ENCODE peak calls at places on chromosomes 13 and 19, in seven cellular contexts. M, Y, P, D, X, H and Q are unnamed samples.

GRCh38 chr19:768424-768823 is 17.5 kb downstream of the MISP start:
- DNase-seq in M (no peak), Y (no peak), P (no peak), D (no peak), X (no peak), H (no peak), Q (no peak)

GRCh38 chr19:47228168-47228936 is 2.6 kb downstream of the BBC3 start:
- DNase-seq in M (no peak), Y (peak; percentile 75), P (peak; percentile 52), D (no peak), X (peak; percentile 55), H (peak; percentile 78), Q (peak; percentile 86)

GRCh38 chr13:83940742-83941141 is 58.5 kb upstream of the SLITRK1 start:
- DNase-seq in M (no peak), Y (no peak), P (no peak), D (no peak), X (no peak), H (no peak), Q (no peak)

GRCh38 chr13:31588331-31588730 is 151.0 kb upstream of the RXFP2 start:
- DNase-seq in M (no peak), Y (no peak), P (no peak), D (no peak), X (no peak), H (no peak), Q (no peak)

GRCh38 chr13:112072531-112073244 is 5.7 kb downstream of the SOX1 start:
- DNase-seq in M (no peak), Y (no peak), P (no peak), D (no peak), X (no peak), H (no peak), Q (no peak)

GRCh38 chr13:34076943-34077703 is 259.2 kb downstream of the RFC3 start:
- DNase-seq in M (no peak), Y (no peak), P (no peak), D (no peak), X (no peak), H (no peak), Q (no peak)

GRCh38 chr19:33348301-33349010 is 25.1 kb upstream of the CEBPG start:
- DNase-seq in M (no peak), Y (no peak), P (no peak), D (no peak), X (no peak), H (no peak), Q (peak; percentile 26)

GRCh38 chr13:27583645-27584044 is 36.7 kb downstream of the LNX2 start:
- DNase-seq in M (no peak), Y (no peak), P (no peak), D (no peak), X (no peak), H (no peak), Q (no peak)

GRCh38 chr13:99931462-99931861 is 40.1 kb downstream of the ZIC5 start:
- DNase-seq in M (no peak), Y (no peak), P (no peak), D (no peak), X (no peak), H (no peak), Q (no peak)

GRCh38 chr19:55283548-55284393 is at the start of gene BRSK1:
- DNase-seq in M (no peak), Y (peak; percentile 53), P (peak; percentile 60), D (no peak), X (peak; percentile 73), H (peak; percentile 83), Q (peak; percentile 85)

GRCh38 chr13:77262198-77262597 is 64.7 kb downstream of the MYCBP2 start:
- DNase-seq in M (no peak), Y (no peak), P (no peak), D (no peak), X (no peak), H (no peak), Q (no peak)

GRCh38 chr19:10789876-10790275 is 46.1 kb downstream of the TMED1 start:
- DNase-seq in M (no peak), Y (no peak), P (no peak), D (no peak), X (no peak), H (no peak), Q (no peak)
- H3K27ac ChIP-seq in M (no peak overlapping the region), Y (no peak overlapping the region), P (no peak overlapping the region), D (no peak overlapping the region), X (no peak overlapping the region), H (no peak overlapping the region), Q (no peak overlapping the region)

GRCh38 chr19:58262922-58263296 is 15.8 kb upstream of the ZNF8 start:
- DNase-seq in M (no peak), Y (no peak), P (no peak), D (no peak), X (no peak), H (no peak), Q (no peak)
- H3K36me3 ChIP-seq in M (peaks cover 18% of the 10 kb centered on the region), Y (peaks cover 43% of the 10 kb centered on the region), P (peaks cover 100% of the 10 kb centered on the region), D (peaks cover 100% of the 10 kb centered on the region), X (peaks cover 98% of the 10 kb centered on the region), H (peaks cover 80% of the 10 kb centered on the region), Q (no peaks in the 10 kb centered on the region)

DNA sequence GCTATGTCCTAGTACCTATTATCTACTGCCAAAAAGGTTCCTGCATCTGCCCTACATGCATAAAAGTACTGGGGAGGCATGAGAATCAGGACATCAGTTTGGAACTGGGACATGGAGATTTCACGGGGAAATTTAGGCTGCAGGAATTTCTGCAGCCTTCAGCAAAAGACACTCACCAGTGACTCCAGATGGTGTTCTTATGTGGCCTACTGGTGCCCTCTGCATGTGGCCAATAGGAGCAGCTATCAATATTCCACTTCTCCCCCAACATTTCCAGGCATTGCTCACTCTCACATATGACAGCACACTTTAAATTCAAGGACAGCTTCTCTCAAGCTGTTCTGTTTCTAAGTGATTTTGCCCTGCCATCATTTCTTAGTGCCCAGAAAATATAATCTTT is 570.5 kb upstream of the ARGLU1 start:
- DNase-seq in M (no peak), Y (no peak), P (no peak), D (no peak), X (no peak), H (no peak), Q (no peak)
- TF ChIP-seq CTCF in M (no peak), Y (no peak), P (no peak), D (no peak), X (no peak), H (no peak), Q (no peak)

DNA sequence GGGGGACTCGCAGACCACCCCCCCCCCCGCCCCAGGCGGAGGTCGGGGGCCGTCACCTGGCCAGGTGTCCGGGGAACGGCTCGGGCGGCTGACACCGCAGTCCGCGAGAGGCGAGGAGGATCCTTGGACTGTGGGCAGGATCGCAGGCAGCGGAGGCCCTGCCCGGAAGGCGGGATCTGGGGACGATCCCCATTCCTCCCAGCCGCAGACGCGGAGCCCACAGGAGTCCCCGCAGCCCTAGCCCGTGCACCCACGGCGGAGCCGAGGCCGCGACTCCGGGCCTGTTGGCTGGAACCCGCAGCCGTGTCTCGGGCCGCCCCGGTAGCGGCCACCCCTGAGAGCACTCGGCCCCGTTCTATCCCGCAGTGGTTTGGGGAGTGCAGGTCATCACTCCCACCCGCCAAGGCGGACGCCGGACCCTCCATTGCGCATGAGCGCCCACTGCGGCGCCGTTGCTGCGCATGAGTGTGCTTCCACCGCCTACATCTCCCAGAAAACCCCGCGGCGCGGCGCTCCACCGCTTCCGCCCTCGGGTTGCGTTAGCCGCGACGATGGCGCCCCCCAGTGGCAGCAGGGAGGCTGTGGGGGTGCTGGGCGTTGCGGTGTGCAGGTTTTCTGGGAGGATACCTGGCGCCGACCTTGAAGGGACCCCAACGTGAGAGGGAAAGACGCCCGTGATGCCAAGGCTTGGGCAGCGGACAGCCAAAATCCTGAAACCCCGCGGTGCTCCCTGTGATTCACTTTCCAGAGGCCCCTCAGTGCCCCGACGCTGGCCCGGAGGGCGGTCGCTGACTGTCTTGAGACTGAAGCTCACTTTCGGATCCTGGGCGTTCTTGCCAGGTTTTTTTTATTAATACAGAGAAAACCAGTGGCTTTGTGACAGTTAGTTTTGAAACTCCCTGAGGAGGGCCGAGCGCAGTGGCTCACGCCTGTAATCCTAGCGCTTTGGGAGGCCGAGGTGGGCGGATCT is 4.4 kb upstream of the ZNF329 start:
- DNase-seq in M (peak; percentile 100), Y (peak; percentile 96), P (peak; percentile 97), D (peak; percentile 90), X (peak; percentile 97), H (peak; percentile 98), Q (peak; percentile 96)
- H3K27ac ChIP-seq in M (peak overlapping the region; percentile 88), Y (peak overlapping the region; percentile 81), P (peak overlapping the region; percentile 93), D (peak overlapping the region; percentile 92), X (peak overlapping the region; percentile 95), H (peak overlapping the region; percentile 93), Q (peak overlapping the region; percentile 93)

DNA sequence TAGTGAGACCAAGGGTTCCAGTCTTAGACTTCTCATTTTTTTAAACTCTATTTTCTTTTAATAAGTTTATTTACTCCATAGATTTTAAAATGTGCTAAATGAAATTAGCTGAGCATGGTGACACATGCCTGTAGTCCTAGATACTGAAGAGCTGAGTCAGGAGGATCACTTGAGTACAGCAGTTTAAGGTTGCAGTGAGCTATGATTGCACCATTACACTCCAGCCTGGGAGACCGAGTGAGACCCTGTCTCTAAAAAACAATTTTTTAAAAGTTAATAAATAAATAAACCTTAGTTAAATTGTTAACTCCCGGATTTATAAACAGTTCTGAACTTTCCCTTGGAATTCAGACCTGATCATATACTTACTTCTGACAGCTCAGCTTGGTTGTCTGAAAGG is 32.5 kb downstream of the PCDH20 start:
- DNase-seq in M (no peak), Y (no peak), P (no peak), D (no peak), X (no peak), H (no peak), Q (no peak)
- H3K36me3 ChIP-seq in M (no peaks in the 10 kb centered on the region), Y (no peaks in the 10 kb centered on the region), P (no peaks in the 10 kb centered on the region), D (no peaks in the 10 kb centered on the region), X (no peaks in the 10 kb centered on the region), H (no peaks in the 10 kb centered on the region), Q (no peaks in the 10 kb centered on the region)